ENCODE peak calls at places on chromosomes 1 and 21, in seven cellular contexts. I is mesenchymal stem cell, C is mucosa of descending colon, U is foreskin keratinocyte, R is colonic mucosa, Z is neuronal stem cell, P is PC-9. E is an unnamed sample. For H3K4me1, the result is how much of the 10 kb centered on the place peaks cover.

GRCh38 chr1:115976062-115976899 is at the start of gene SLC22A15:
- DNase-seq in I (peak), C (peak), U (peak), R (peak), Z (peak), P (peak), E (peak)

GRCh38 chr21:33780631-33781030 is 135.0 kb downstream of the ATP5PO start:
- DNase-seq in I (peak), C (no peak), U (no peak), R (no peak), Z (no peak), P (no peak), E (no peak)

GRCh38 chr21:14922980-14923379 is 141.8 kb downstream of the NRIP1 start:
- DNase-seq in I (no peak), C (no peak), U (no peak), R (no peak), Z (no peak), P (no peak), E (no peak)

GRCh38 chr1:40243371-40243770 is 4.4 kb upstream of the TMCO2 start:
- DNase-seq in I (no peak), C (no peak), U (no peak), R (no peak), Z (no peak), P (no peak), E (no peak)

GRCh38 chr1:155134858-155135415 is 715 bp upstream of the SLC50A1 start:
- DNase-seq in I (peak), C (peak), U (peak), R (peak), Z (peak), P (peak), E (peak)

GRCh38 chr1:212979340-212980122 is 29.2 kb downstream of the VASH2 start:
- DNase-seq in I (no peak), C (no peak), U (no peak), R (no peak), Z (no peak), P (no peak), E (no peak)

GRCh38 chr1:17696417-17697301 is 58.5 kb upstream of the ACTL8 start:
- DNase-seq in I (peak), C (no peak), U (no peak), R (no peak), Z (no peak), P (no peak), E (no peak)

GRCh38 chr1:70778934-70779333 is 268.7 kb downstream of the PTGER3 start:
- DNase-seq in I (no peak), C (no peak), U (no peak), R (no peak), Z (no peak), P (no peak), E (no peak)

GRCh38 chr21:27329255-27329851 is 362.5 kb upstream of the ADAMTS5 start:
- DNase-seq in I (peak), C (peak), U (no peak), R (no peak), Z (no peak), P (no peak), E (no peak)

GRCh38 chr1:178328728-178329127 is 168.0 kb downstream of the CLEC20A start:
- DNase-seq in I (no peak), C (no peak), U (no peak), R (no peak), Z (no peak), P (no peak), E (no peak)

GRCh38 chr1:94746635-94747525 is 73.3 kb upstream of the SLC44A3 start:
- DNase-seq in I (peak), C (no peak), U (no peak), R (no peak), Z (no peak), P (no peak), E (no peak)

GRCh38 chr1:212309967-212310366 is 24.8 kb downstream of the PPP2R5A start:
- DNase-seq in I (no peak), C (no peak), U (no peak), R (no peak), Z (no peak), P (no peak), E (no peak)

GRCh38 chr21:39209334-39209688 is 26.1 kb upstream of the PSMG1 start:
- DNase-seq in I (no peak), C (no peak), U (no peak), R (no peak), Z (no peak), P (no peak), E (no peak)

GRCh38 chr1:225651872-225652725 is 824 bp downstream of the ENAH start:
- DNase-seq in I (peak), C (peak), U (no peak), R (peak), Z (peak), P (peak), E (peak)

GRCh38 chr1:36401602-36402517 is 4.2 kb upstream of the LSM10 start:
- DNase-seq in I (no peak), C (no peak), U (no peak), R (no peak), Z (no peak), P (no peak), E (peak)

GRCh38 chr1:81234237-81234636 is 566.5 kb upstream of the ADGRL2 start:
- DNase-seq in I (no peak), C (no peak), U (no peak), R (no peak), Z (no peak), P (no peak), E (no peak)

GRCh38 chr21:39651206-39651605 is 38.5 kb downstream of the B3GALT5 start:
- DNase-seq in I (no peak), C (no peak), U (no peak), R (no peak), Z (no peak), P (no peak), E (no peak)

GRCh38 chr1:59173721-59174120 is 123.2 kb upstream of the FGGY start:
- DNase-seq in I (peak), C (no peak), U (peak), R (no peak), Z (no peak), P (no peak), E (no peak)

GRCh38 chr21:34351786-34352241 is 12.0 kb upstream of the KCNE2 start:
- DNase-seq in I (peak), C (peak), U (no peak), R (peak), Z (peak), P (peak), E (peak)

GRCh38 chr1:243343970-243344749 is 88.3 kb downstream of the SDCCAG8 start:
- DNase-seq in I (peak), C (peak), U (peak), R (no peak), Z (peak), P (no peak), E (no peak)

GRCh38 chr1:12251442-12251841 is 21.6 kb downstream of the VPS13D start:
- DNase-seq in I (no peak), C (no peak), U (no peak), R (no peak), Z (no peak), P (no peak), E (no peak)

GRCh38 chr1:29674625-29675326 is 438.5 kb downstream of the PTPRU start:
- DNase-seq in I (no peak), C (no peak), U (no peak), R (peak), Z (no peak), P (no peak), E (no peak)

GRCh38 chr1:154179951-154180687 is 11.8 kb downstream of the TPM3 start:
- DNase-seq in I (no peak), C (peak), U (no peak), R (peak), Z (no peak), P (no peak), E (no peak)

GRCh38 chr1:17984510-17985085 is 123.0 kb upstream of the IGSF21 start:
- DNase-seq in I (no peak), C (peak), U (no peak), R (peak), Z (peak), P (no peak), E (no peak)

GRCh38 chr1:73943270-73943669 is 254.7 kb downstream of the LRRIQ3 start:
- DNase-seq in I (no peak), C (no peak), U (no peak), R (no peak), Z (no peak), P (no peak), E (no peak)

GRCh38 chr1:29259802-29260441 is 23.6 kb downstream of the PTPRU start:
- DNase-seq in I (peak), C (peak), U (no peak), R (peak), Z (no peak), P (no peak), E (peak)

GRCh38 chr1:45325816-45326506 is 734 bp upstream of the HPDL start:
- DNase-seq in I (no peak), C (no peak), U (no peak), R (no peak), Z (no peak), P (no peak), E (no peak)

GRCh38 chr1:42173961-42174715 is 9.6 kb upstream of the GUCA2A start:
- DNase-seq in I (no peak), C (no peak), U (peak), R (no peak), Z (no peak), P (peak), E (no peak)

GRCh38 chr1:2350486-2350885 is 40.9 kb downstream of the MORN1 start:
- DNase-seq in I (no peak), C (no peak), U (no peak), R (no peak), Z (no peak), P (no peak), E (peak)

GRCh38 chr1:40944841-40945430 is 34.6 kb upstream of the CTPS1 start:
- DNase-seq in I (no peak), C (no peak), U (no peak), R (no peak), Z (no peak), P (no peak), E (no peak)

GRCh38 chr1:227227761-227228160 is 90.5 kb downstream of the CDC42BPA start:
- DNase-seq in I (no peak), C (no peak), U (no peak), R (no peak), Z (no peak), P (no peak), E (no peak)

GRCh38 chr1:58432813-58433668 is 113.5 kb downstream of the OMA1 start:
- DNase-seq in I (peak), C (peak), U (peak), R (no peak), Z (peak), P (peak), E (no peak)

GRCh38 chr1:235646463-235646862 is 3.1 kb downstream of the GNG4 start:
- DNase-seq in I (no peak), C (no peak), U (no peak), R (no peak), Z (no peak), P (no peak), E (no peak)
- H3K4me1 ChIP-seq in I (under half), C (under half), U (under half), R (under half), Z (under half), P (under half), E (under half)

DNA sequence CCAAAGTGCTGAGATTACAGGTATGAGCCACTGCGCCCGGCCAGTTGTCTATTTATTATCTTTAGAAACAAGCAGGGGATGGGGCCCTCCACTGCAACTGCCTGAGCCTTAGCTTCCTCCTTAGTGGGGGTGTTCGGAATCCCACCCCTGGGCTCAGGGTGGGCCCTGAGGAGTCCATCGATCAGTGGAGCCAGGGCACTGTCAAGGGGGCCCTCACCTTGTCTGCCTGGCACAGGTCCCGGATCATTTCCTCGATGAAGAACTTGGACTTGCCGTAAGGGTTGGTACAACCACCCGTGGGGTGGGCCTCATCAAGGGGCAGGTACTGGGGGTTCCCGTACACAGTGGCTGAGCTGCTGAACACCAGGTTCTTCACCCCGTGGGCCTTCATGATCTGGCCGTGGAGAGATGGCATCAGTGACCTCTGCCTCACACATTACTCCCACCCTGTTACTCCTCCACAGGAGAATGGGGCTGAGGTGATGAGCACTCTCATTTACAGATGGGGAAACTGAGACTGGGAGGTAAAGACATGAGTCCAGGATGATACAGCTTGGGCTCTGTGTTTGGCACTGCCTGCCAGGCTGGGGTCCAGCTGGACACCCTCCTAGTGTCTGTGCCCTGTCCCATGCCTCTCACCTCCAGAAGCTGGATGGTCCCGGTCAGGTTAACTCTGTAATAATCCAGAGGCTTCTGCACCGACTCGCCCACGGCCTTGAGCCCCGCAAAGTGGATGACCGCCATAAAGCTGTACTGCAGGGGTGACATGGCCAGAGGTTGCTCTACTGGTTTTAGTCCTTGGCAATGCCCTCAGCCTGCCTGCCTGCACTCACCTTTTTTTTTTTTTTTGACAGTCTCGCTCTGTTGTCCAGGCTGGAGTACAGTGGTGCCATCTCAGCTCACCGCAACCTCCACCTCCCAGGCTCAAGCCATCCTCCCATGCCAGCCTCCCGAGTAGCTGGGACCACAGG is 2.8 kb downstream of the GALE start:
- DNase-seq in I (no peak), C (no peak), U (no peak), R (no peak), Z (no peak), P (no peak), E (no peak)
- H3K4me1 ChIP-seq in I (under half), C (under half), U (under half), R (under half), Z (under half), P (under half), E (under half)

GRCh38 chr1:118963456-118964430 is 24.4 kb downstream of the TBX15 start:
- DNase-seq in I (peak), C (no peak), U (no peak), R (no peak), Z (no peak), P (no peak), E (no peak)

GRCh38 chr1:118960567-118961136 is 27.5 kb downstream of the TBX15 start:
- DNase-seq in I (peak), C (peak), U (no peak), R (peak), Z (no peak), P (no peak), E (peak)

GRCh38 chr1:118960026-118960561 is 28.0 kb downstream of the TBX15 start:
- DNase-seq in I (no peak), C (no peak), U (no peak), R (no peak), Z (no peak), P (peak), E (no peak)

GRCh38 chr1:118961156-118961555 is 27.0 kb downstream of the TBX15 start:
- DNase-seq in I (no peak), C (no peak), U (no peak), R (no peak), Z (no peak), P (no peak), E (no peak)

DNA sequence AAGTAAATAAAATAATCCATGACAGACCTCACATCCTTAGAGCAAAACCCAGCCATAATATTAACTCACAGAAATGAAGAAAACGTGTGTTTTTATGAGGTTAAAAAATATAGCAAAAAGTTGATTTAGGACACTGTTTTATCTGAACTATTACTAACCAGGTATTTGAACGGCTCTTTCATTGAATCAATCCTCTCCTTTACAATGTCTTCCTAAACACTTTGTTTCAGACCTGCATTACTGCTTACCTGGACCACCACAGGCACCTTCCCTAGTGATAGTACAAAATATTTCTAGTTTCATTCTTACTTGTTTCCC is 25.0 kb downstream of the TBX15 start:
- DNase-seq in I (no peak), C (no peak), U (no peak), R (no peak), Z (no peak), P (no peak), E (no peak)
- H3K4me1 ChIP-seq in I (under half), C (under half), U (under half), R (under half), Z (under half), P (under half), E (under half)

GRCh38 chr1:223125249-223125648 is 17.8 kb downstream of the TLR5 start:
- DNase-seq in I (no peak), C (no peak), U (no peak), R (no peak), Z (no peak), P (no peak), E (no peak)

GRCh38 chr1:223129229-223129851 is 13.7 kb downstream of the TLR5 start:
- DNase-seq in I (peak), C (peak), U (no peak), R (peak), Z (no peak), P (peak), E (peak)

DNA sequence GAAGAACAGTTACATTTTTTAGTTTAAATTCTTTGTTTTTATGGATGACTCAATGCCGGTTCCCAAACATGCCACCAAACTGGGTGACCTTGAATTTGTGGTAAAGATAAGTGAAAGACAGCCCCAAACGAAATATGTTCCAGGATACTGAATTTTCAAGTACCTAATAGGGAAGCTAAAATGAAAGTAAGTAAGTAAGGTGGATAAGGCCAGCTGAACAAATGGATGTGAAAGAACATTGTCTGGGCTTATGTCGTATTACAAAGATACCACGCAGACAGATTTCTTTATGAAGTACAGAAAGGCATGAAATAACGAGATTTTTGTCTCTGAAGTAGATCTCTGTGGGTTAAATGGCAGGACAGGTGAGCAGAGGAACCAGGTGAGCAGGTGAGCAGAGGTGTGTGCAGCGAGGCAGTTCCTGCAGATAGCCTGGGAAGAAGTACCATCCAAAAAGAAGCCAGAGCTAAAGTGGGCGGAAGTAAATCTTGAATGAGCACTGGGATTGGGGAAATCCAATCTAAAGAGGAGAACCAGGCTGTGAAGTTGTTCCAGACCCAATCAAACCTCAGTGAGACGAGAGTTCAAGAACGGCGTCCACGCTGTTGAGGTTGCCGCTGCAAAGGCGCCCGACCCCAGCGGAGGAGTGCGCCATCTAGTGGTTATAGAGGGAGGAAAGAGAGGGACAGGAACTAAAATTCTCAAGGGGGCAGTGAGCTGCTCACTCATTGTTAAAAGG is 19.6 kb downstream of the TLR5 start:
- DNase-seq in I (peak), C (peak), U (no peak), R (peak), Z (no peak), P (peak), E (peak)
- H3K4me1 ChIP-seq in I (under half), C (under half), U (under half), R (under half), Z (under half), P (under half), E (under half)

E was measured in heart left ventricle.